ENCODE peak calls at places on chromosomes 11 and 22, in eight cellular contexts. B is fibroblast of lung; J is heart right ventricle; D is prostate gland; H is pancreas; S is CD8-positive, alpha-beta memory T cell; Z is body of pancreas; O is PC-9. W is an unnamed sample. For H3K9me3 and H3K27me3, the result is how much of the 10 kb centered on the place peaks cover.

GRCh38 chr11:59102259-59102765 is 4.7 kb upstream of the FAM111B start:
- DNase-seq in B (peak), J (peak), D (peak), H (peak), S (peak), Z (peak), O (no peak), W (no peak)

GRCh38 chr22:37459211-37459610 is 27.0 kb downstream of the MFNG start:
- DNase-seq in B (no peak), J (no peak), D (no peak), H (peak), S (no peak), Z (peak), O (no peak), W (no peak)

GRCh38 chr11:61775606-61776554 is 16.5 kb downstream of the TMEM258 start:
- DNase-seq in B (no peak), J (no peak), D (no peak), H (no peak), S (no peak), Z (no peak), O (no peak), W (no peak)

GRCh38 chr11:15073361-15074205 is at the start of gene CALCB:
- DNase-seq in B (peak), J (no peak), D (no peak), H (peak), S (no peak), Z (peak), O (no peak), W (no peak)

GRCh38 chr11:76918941-76919386 is 58.2 kb downstream of the ACER3 start:
- DNase-seq in B (peak), J (peak), D (peak), H (no peak), S (no peak), Z (no peak), O (peak), W (no peak)

GRCh38 chr22:36067237-36067558 is 38.6 kb upstream of the RBFOX2 start:
- DNase-seq in B (no peak), J (no peak), D (no peak), H (no peak), S (no peak), Z (no peak), O (no peak), W (no peak)

GRCh38 chr11:33542921-33543320 is 157.7 kb downstream of the C11orf91 start:
- DNase-seq in B (peak), J (peak), D (peak), H (peak), S (no peak), Z (peak), O (no peak), W (peak)

GRCh38 chr11:69293087-69293486 is 868 bp upstream of the MYEOV start:
- DNase-seq in B (no peak), J (no peak), D (no peak), H (no peak), S (no peak), Z (no peak), O (no peak), W (no peak)

GRCh38 chr22:37161442-37161841 is 11.7 kb upstream of the IL2RB start:
- DNase-seq in B (no peak), J (no peak), D (no peak), H (no peak), S (no peak), Z (no peak), O (peak), W (peak)

GRCh38 chr11:122523841-122524531 is 131.5 kb upstream of the UBASH3B start:
- DNase-seq in B (no peak), J (peak), D (peak), H (no peak), S (no peak), Z (no peak), O (no peak), W (no peak)

GRCh38 chr22:23245045-23245798 is 64.9 kb downstream of the BCR start:
- DNase-seq in B (peak), J (no peak), D (no peak), H (no peak), S (no peak), Z (no peak), O (no peak), W (peak)

GRCh38 chr11:134539285-134539684 is 127.2 kb upstream of the B3GAT1 start:
- DNase-seq in B (no peak), J (no peak), D (no peak), H (no peak), S (no peak), Z (no peak), O (no peak), W (peak)

GRCh38 chr11:14414470-14415461 is 55.8 kb upstream of the RRAS2 start:
- DNase-seq in B (peak), J (no peak), D (no peak), H (no peak), S (peak), Z (no peak), O (peak), W (peak)

GRCh38 chr11:84887055-84887629 is 740.0 kb downstream of the DLG2 start:
- DNase-seq in B (no peak), J (no peak), D (no peak), H (no peak), S (no peak), Z (no peak), O (no peak), W (no peak)

GRCh38 chr11:79507726-79508125 is 66.9 kb upstream of the TENM4 start:
- DNase-seq in B (no peak), J (no peak), D (peak), H (no peak), S (no peak), Z (no peak), O (no peak), W (no peak)

GRCh38 chr11:75720639-75721038 is 3.0 kb downstream of the MOGAT2 start:
- DNase-seq in B (no peak), J (no peak), D (no peak), H (no peak), S (no peak), Z (no peak), O (no peak), W (no peak)

GRCh38 chr11:79413258-79413657 is 27.6 kb downstream of the TENM4 start:
- DNase-seq in B (peak), J (peak), D (no peak), H (peak), S (no peak), Z (peak), O (no peak), W (no peak)

GRCh38 chr11:61747389-61748285 is 4.8 kb upstream of the MYRF start:
- DNase-seq in B (peak), J (peak), D (peak), H (peak), S (peak), Z (peak), O (peak), W (peak)

GRCh38 chr11:110366234-110366633 is 63.5 kb upstream of the FDX1 start:
- DNase-seq in B (peak), J (peak), D (peak), H (peak), S (no peak), Z (peak), O (peak), W (peak)

GRCh38 chr11:123301696-123302400 is 106.8 kb upstream of the CLMP start:
- DNase-seq in B (no peak), J (peak), D (peak), H (peak), S (peak), Z (peak), O (no peak), W (peak)

GRCh38 chr11:119734788-119735187 is 5.8 kb upstream of the NECTIN1 start:
- DNase-seq in B (no peak), J (no peak), D (no peak), H (no peak), S (no peak), Z (no peak), O (no peak), W (no peak)

GRCh38 chr11:126465573-126466287 is 110.2 kb downstream of the ST3GAL4 start:
- DNase-seq in B (no peak), J (no peak), D (no peak), H (no peak), S (no peak), Z (no peak), O (no peak), W (no peak)

GRCh38 chr22:29306175-29306829 is at the start of gene GAS2L1:
- DNase-seq in B (peak), J (peak), D (peak), H (peak), S (peak), Z (peak), O (peak), W (peak)

GRCh38 chr11:48683226-48683720 is 194.7 kb downstream of the OR4A47 start:
- DNase-seq in B (no peak), J (no peak), D (no peak), H (no peak), S (no peak), Z (no peak), O (no peak), W (no peak)
- H3K9me3 ChIP-seq in B (under half), J (under half), D (under half), H (under half), S (under half), Z (under half), O (under half), W (under half)

GRCh38 chr11:2120359-2121100 is 18.7 kb downstream of the IGF2 start:
- DNase-seq in B (no peak), J (no peak), D (no peak), H (no peak), S (no peak), Z (no peak), O (no peak), W (no peak)
- H3K27me3 ChIP-seq in B (under half), J (under half), D (under half), H (under half), S (under half), Z (under half), O (under half), W (under half)

DNA sequence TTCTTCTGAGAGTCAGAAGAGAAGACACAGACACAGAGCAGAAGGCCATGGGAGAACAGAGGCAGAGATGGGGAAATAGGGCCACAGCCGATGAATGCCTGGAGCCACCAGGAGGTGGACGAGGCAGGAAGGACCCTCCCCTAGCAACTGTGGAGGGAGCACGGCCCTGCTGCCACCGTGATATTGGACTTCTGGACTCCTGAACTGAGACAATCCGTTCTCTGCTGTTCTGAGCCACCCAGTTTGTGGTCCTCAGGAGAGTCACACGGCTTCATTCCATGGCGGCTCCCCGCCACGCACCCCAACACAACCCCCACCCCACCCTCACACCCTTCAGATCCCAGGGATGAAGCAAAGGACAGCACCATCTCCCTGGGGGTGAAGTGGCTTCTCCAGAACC is 338.1 kb downstream of the CTTN start:
- DNase-seq in B (no peak), J (no peak), D (no peak), H (no peak), S (no peak), Z (no peak), O (no peak), W (no peak)
- H3K9me3 ChIP-seq in B (under half), J (under half), D (under half), H (under half), S (under half), Z (under half), O (under half), W (half or more)

GRCh38 chr22:26380072-26380471 is 49.0 kb upstream of the ASPHD2 start:
- DNase-seq in B (no peak), J (no peak), D (no peak), H (no peak), S (no peak), Z (no peak), O (no peak), W (no peak)
- H3K27me3 ChIP-seq in B (under half), J (under half), D (under half), H (under half), S (under half), Z (under half), O (half or more), W (under half)

GRCh38 chr22:49101873-49102272 is 725.8 kb downstream of the BRD1 start:
- DNase-seq in B (no peak), J (no peak), D (no peak), H (no peak), S (no peak), Z (no peak), O (no peak), W (no peak)
- H3K9me3 ChIP-seq in B (under half), J (under half), D (under half), H (under half), S (under half), Z (under half), O (under half), W (under half)

DNA sequence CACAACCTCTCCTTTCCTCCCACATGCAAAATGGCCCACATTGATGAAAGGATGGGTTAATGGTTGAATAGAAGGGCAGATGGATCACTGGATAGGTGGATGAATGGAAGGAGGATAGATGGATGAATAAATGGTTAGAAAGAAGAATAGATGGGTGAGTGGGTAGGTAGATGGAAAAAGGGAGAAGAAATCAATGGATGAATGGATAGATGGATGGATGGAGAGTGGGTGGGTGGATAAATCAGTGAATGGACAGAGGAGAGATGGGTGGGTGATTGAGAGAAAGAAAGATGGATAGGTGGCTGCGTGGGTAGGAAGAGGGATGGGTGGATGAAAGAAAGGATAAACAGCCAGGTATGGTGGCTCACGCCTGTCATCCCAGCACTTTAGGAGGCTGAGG is 1.2 kb downstream of the SEC14L3 start:
- DNase-seq in B (no peak), J (no peak), D (no peak), H (no peak), S (no peak), Z (no peak), O (no peak), W (no peak)
- H3K27me3 ChIP-seq in B (under half), J (under half), D (under half), H (under half), S (under half), Z (under half), O (under half), W (under half)

GRCh38 chr22:48244388-48245118 is 1482.1 kb downstream of the TBC1D22A start:
- DNase-seq in B (no peak), J (no peak), D (no peak), H (no peak), S (no peak), Z (no peak), O (no peak), W (peak)

GRCh38 chr22:48240165-48240934 is 1477.9 kb downstream of the TBC1D22A start:
- DNase-seq in B (no peak), J (no peak), D (no peak), H (no peak), S (no peak), Z (no peak), O (no peak), W (no peak)

GRCh38 chr22:48240935-48241230 is 1478.4 kb downstream of the TBC1D22A start:
- DNase-seq in B (no peak), J (no peak), D (no peak), H (no peak), S (no peak), Z (no peak), O (no peak), W (no peak)

GRCh38 chr22:48241658-48242057 is 1479.2 kb downstream of the TBC1D22A start:
- DNase-seq in B (no peak), J (no peak), D (no peak), H (no peak), S (no peak), Z (no peak), O (no peak), W (no peak)

GRCh38 chr22:48242461-48242864 is 1480.0 kb downstream of the TBC1D22A start:
- DNase-seq in B (no peak), J (no peak), D (no peak), H (no peak), S (no peak), Z (no peak), O (no peak), W (no peak)
- H3K9me3 ChIP-seq in B (under half), J (under half), D (under half), H (under half), S (under half), Z (under half), O (under half), W (under half)

DNA sequence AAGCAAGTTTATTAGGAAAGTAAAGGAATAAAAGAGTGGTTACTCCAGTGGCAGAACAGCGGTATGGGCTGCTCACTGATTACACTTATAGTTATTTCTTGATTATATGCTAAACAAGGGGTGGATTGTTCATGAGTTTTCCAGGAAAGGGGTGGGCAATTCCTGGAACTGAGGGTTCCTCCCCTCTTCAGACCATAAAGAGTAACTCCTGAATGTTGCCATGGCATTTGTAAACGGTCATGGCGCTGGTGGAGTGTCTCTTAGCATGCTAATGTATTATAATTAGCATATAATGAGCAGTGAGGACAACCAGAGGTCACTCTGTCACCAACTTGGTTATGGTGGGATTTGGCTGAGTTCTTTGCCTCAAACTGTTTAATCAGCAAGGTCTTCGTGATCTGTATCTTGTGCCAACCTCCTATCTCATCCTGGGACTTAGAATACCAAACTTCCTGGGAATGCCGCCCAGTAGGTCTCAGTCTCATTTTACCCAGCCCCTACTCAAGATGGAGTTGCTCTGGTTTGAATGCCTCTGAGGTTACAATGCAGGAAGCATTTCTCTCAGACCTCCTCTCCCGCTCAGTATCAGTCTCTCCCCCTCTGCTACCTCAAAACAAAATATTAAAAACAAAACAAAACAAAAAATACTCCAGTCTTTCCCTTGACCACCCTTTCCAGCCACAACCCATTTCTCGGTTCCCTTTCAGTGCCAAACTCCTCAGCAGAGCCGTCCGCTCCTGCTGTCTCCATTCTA is 106.5 kb upstream of the SLC22A12 start:
- DNase-seq in B (no peak), J (no peak), D (no peak), H (no peak), S (no peak), Z (no peak), O (no peak), W (no peak)
- H3K27me3 ChIP-seq in B (under half), J (under half), D (under half), H (under half), S (under half), Z (under half), O (half or more), W (under half)